ENCODE peak calls at places on chromosomes 16 and 17, in four cellular contexts. H, W, G and B are unnamed samples.

GRCh38 chr16:84062734-84063640 is 20.4 kb upstream of the SLC38A8 start:
- DNase-seq in H (no peak), W (peak; percentile 90), G (peak; percentile 59), B (peak; percentile 92)

GRCh38 chr17:75843577-75844529 is at the start of gene UNC13D:
- DNase-seq in H (no peak), W (peak; percentile 81), G (peak; percentile 76), B (no peak)

GRCh38 chr16:57744646-57744903 is 9.0 kb downstream of the KATNB1 start:
- DNase-seq in H (no peak), W (no peak), G (no peak), B (no peak)

GRCh38 chr16:27441276-27441675 is 39.3 kb downstream of the IL21R start:
- DNase-seq in H (no peak), W (no peak), G (no peak), B (no peak)

GRCh38 chr17:45135978-45136791 is 698 bp downstream of the ACBD4 start:
- DNase-seq in H (no peak), W (no peak), G (no peak), B (no peak)

GRCh38 chr16:19139436-19140091 is 25.8 kb downstream of the ITPRIPL2 start:
- DNase-seq in H (no peak), W (no peak), G (no peak), B (no peak)

GRCh38 chr16:15643453-15644305 is 725 bp upstream of the MARF1 start:
- DNase-seq in H (no peak), W (no peak), G (peak; percentile 84), B (peak; percentile 57)

GRCh38 chr16:75000481-75001081 is 1.8 kb downstream of the ZNRF1 start:
- DNase-seq in H (no peak), W (no peak), G (no peak), B (no peak)

GRCh38 chr16:68779891-68780290 is 42.8 kb downstream of the CDH1 start:
- DNase-seq in H (no peak), W (no peak), G (peak; percentile 30), B (no peak)

GRCh38 chr17:79126139-79126538 is 51.5 kb downstream of the ENGASE start:
- DNase-seq in H (no peak), W (peak; percentile 23), G (peak; percentile 16), B (peak; percentile 54)

GRCh38 chr17:66829883-66830282 is 5.0 kb upstream of the CACNG5 start:
- DNase-seq in H (no peak), W (no peak), G (no peak), B (peak; percentile 55)

GRCh38 chr16:80887062-80887461 is 82.7 kb upstream of the CDYL2 start:
- DNase-seq in H (no peak), W (no peak), G (no peak), B (no peak)

GRCh38 chr17:45676695-45677094 is 107.4 kb upstream of the CRHR1 start:
- DNase-seq in H (no peak), W (no peak), G (no peak), B (no peak)

GRCh38 chr17:38425744-38426143 is 2.5 kb upstream of the ARHGAP23 start:
- DNase-seq in H (no peak), W (no peak), G (no peak), B (no peak)

GRCh38 chr16:4327782-4328579 is 12.1 kb downstream of the GLIS2 start:
- DNase-seq in H (no peak), W (peak; percentile 49), G (peak; percentile 86), B (peak; percentile 95)

GRCh38 chr17:27049104-27049784 is 244.7 kb upstream of the WSB1 start:
- DNase-seq in H (no peak), W (no peak), G (no peak), B (no peak)

GRCh38 chr17:28395426-28395825 is 10.6 kb downstream of the SLC46A1 start:
- DNase-seq in H (no peak), W (no peak), G (no peak), B (no peak)

GRCh38 chr16:88785106-88785924 is at the start of gene PIEZO1:
- DNase-seq in H (no peak), W (peak; percentile 87), G (no peak), B (peak; percentile 54)

GRCh38 chr17:68328676-68329075 is 37.4 kb downstream of the ARSG start:
- DNase-seq in H (no peak), W (no peak), G (no peak), B (no peak)

GRCh38 chr16:56246051-56246817 is 54.9 kb downstream of the GNAO1 start:
- DNase-seq in H (no peak), W (peak; percentile 23), G (peak; percentile 18), B (peak; percentile 23)

GRCh38 chr16:35686595-35686994 is 2227.2 kb downstream of the TP53TG3F start:
- DNase-seq in H (no peak), W (no peak), G (no peak), B (no peak)

GRCh38 chr17:72162569-72162968 is 41.7 kb downstream of the SOX9 start:
- DNase-seq in H (no peak), W (no peak), G (no peak), B (no peak)

GRCh38 chr17:64991726-64992125 is 64.8 kb downstream of the GNA13 start:
- DNase-seq in H (no peak), W (no peak), G (no peak), B (no peak)

GRCh38 chr17:19397556-19398041 is 10.6 kb upstream of the MFAP4 start:
- DNase-seq in H (no peak), W (no peak), G (peak; percentile 49), B (peak; percentile 84)

GRCh38 chr16:88922114-88922825 is 54.7 kb downstream of the CBFA2T3 start:
- DNase-seq in H (no peak), W (no peak), G (no peak), B (peak; percentile 57)

GRCh38 chr17:6914711-6915110 is 81.1 kb upstream of the ALOX12 start:
- DNase-seq in H (no peak), W (peak; percentile 39), G (no peak), B (no peak)

GRCh38 chr16:86398622-86399021 is 111.7 kb upstream of the FOXF1 start:
- DNase-seq in H (no peak), W (no peak), G (no peak), B (no peak)

GRCh38 chr17:16971458-16972338 is at the start of gene TNFRSF13B:
- DNase-seq in H (no peak), W (no peak), G (no peak), B (no peak)

GRCh38 chr16:78469787-78470186 is 370.3 kb downstream of the WWOX start:
- DNase-seq in H (no peak), W (no peak), G (no peak), B (no peak)

GRCh38 chr16:66918803-66919568 is at the start of gene CDH16:
- DNase-seq in H (no peak), W (no peak), G (no peak), B (no peak)

GRCh38 chr16:75120253-75120652 is 3.7 kb upstream of the LDHD start:
- DNase-seq in H (no peak), W (no peak), G (no peak), B (no peak)

GRCh38 chr17:66702106-66702936 is 132.6 kb upstream of the CACNG5 start:
- DNase-seq in H (no peak), W (no peak), G (peak; percentile 15), B (no peak)

GRCh38 chr16:87927195-87927562 is 9.2 kb downstream of the CA5A start:
- DNase-seq in H (no peak), W (no peak), G (no peak), B (peak; percentile 51)

GRCh38 chr16:66486773-66487579 is 59.9 kb downstream of the BEAN1 start:
- DNase-seq in H (no peak), W (no peak), G (no peak), B (no peak)

GRCh38 chr17:69502488-69502887 is 88.0 kb downstream of the MAP2K6 start:
- DNase-seq in H (no peak), W (no peak), G (no peak), B (no peak)

GRCh38 chr16:70253291-70254094 is 1.8 kb upstream of the EXOSC6 start:
- DNase-seq in H (no peak), W (peak; percentile 44), G (peak; percentile 45), B (peak; percentile 86)
- TF ChIP-seq CREB1 in H (no peak), W (no peak), G (no peak), B (no peak)

GRCh38 chr16:49530396-49530795 is 156.8 kb downstream of the C16orf78 start:
- DNase-seq in H (no peak), W (no peak), G (no peak), B (no peak)

GRCh38 chr16:49528035-49528434 is 154.4 kb downstream of the C16orf78 start:
- DNase-seq in H (no peak), W (no peak), G (no peak), B (no peak)

GRCh38 chr16:49531425-49531824 is 157.8 kb downstream of the C16orf78 start:
- DNase-seq in H (no peak), W (no peak), G (no peak), B (no peak)

GRCh38 chr16:49528564-49529150 is 155.1 kb downstream of the C16orf78 start:
- DNase-seq in H (no peak), W (no peak), G (no peak), B (no peak)

DNA sequence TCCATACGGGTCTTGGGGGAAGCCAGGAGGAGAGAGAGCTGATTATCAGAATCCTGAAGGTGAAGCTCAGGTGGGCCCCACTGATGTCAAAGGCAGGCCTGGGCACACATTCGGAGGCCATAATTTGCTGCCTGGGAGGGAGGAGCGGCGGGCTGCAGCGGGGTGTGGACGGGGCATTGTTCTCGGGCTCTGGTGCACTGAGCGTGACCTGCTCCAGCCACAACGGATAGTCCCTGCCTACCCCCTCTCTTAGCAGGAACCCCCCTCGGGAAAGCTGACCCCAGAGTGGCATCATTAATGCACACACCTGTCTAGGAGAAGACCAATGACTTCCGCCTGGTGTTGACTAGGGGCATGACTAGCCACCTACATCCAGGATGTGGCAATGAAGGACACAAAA is 156.0 kb downstream of the C16orf78 start:
- DNase-seq in H (peak; percentile 47), W (no peak), G (no peak), B (no peak)
- H3K4me2 ChIP-seq in H (no peak overlapping the region), W (no peak overlapping the region), G (no peak overlapping the region), B (no peak overlapping the region)

GRCh38 chr16:11278681-11279628 is 2.2 kb downstream of the PRM1 start:
- DNase-seq in H (no peak), W (no peak), G (peak; percentile 72), B (no peak)

GRCh38 chr16:11280616-11281522 is at the start of gene PRM1:
- DNase-seq in H (no peak), W (no peak), G (no peak), B (peak; percentile 31)

GRCh38 chr16:11289202-11289601 is 8.1 kb upstream of the PRM1 start:
- DNase-seq in H (no peak), W (no peak), G (no peak), B (no peak)

GRCh38 chr16:11285842-11286241 is 4.7 kb upstream of the PRM1 start:
- DNase-seq in H (no peak), W (no peak), G (no peak), B (no peak)

DNA sequence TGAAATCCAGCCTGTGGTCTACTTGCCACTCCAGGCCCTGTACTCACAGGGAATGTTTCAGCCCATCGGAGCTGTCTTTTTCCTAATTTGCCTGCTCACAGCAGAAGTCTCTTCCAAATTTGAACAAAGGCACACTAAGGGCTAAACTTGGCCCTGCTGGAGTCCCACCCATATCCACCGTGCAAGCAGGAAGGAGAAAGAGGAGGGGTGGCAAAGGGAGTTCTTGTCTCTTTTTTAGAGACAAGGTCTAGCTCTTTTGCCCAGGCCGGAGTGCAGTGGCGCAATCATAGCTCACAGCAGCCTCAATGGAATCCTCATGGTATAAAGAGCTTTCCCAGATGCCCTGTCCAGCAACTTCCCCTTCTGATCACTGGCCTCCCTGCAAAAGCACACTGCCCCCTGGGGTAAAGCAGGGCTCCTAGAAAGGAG is 2.7 kb upstream of the PRM1 start:
- DNase-seq in H (no peak), W (no peak), G (peak; percentile 69), B (no peak)
- TF ChIP-seq REST in H (no peak), W (no peak), G (peak; percentile 17), B (peak; percentile 38)

GRCh38 chr17:81371910-81372760 is 23.1 kb upstream of the BAHCC1 start:
- DNase-seq in H (no peak), W (peak; percentile 44), G (no peak), B (peak; percentile 63)
- TF ChIP-seq CREB1 in H (no peak), W (no peak), G (no peak), B (no peak)